ENCODE peak calls at places on chromosome 14, in ten cellular contexts. I, A, J, O, T, S, M, Q, X and D are unnamed samples. For H3K4me1, the result is how much of the 10 kb centered on the place peaks cover.

GRCh38 chr14:50929506-50929905 is 14.8 kb downstream of the PYGL start:
- DNase-seq in S (no peak), O (no peak), M (no peak), Q (no peak), J (no peak), T (no peak), I (no peak), A (no peak), X (no peak), D (no peak)

GRCh38 chr14:56630707-56631106 is 51.1 kb downstream of the TMEM260 start:
- DNase-seq in T (no peak), O (no peak), S (no peak), A (no peak), I (no peak), J (no peak), Q (no peak), X (no peak), M (no peak), D (no peak)

GRCh38 chr14:33364536-33364935 is 425.9 kb downstream of the NPAS3 start:
- DNase-seq in M (no peak), X (no peak), S (no peak), T (no peak), I (no peak), J (no peak), A (no peak), Q (no peak), O (no peak), D (no peak)

GRCh38 chr14:101876539-101876938 is 87.8 kb upstream of the DYNC1H1 start:
- DNase-seq in Q (peak), S (peak), A (peak), I (peak), O (no peak), J (peak), X (peak), M (no peak), T (peak), D (peak)

GRCh38 chr14:74109369-74109768 is 24.6 kb downstream of the LIN52 start:
- DNase-seq in X (no peak), M (no peak), J (no peak), S (no peak), I (no peak), A (no peak), O (no peak), Q (no peak), T (no peak), D (no peak)

GRCh38 chr14:34913619-34914018 is 38.5 kb upstream of the BAZ1A start:
- DNase-seq in A (no peak), M (no peak), X (no peak), I (no peak), O (no peak), Q (no peak), T (no peak), S (no peak), J (no peak), D (no peak)

GRCh38 chr14:21724115-21724973 is 50.7 kb upstream of the OR4E1 start:
- DNase-seq in A (no peak), S (no peak), J (no peak), M (no peak), O (no peak), X (no peak), T (no peak), Q (no peak), I (no peak), D (no peak)

GRCh38 chr14:76204436-76205230 is 52.9 kb downstream of the GPATCH2L start:
- DNase-seq in O (no peak), I (no peak), M (no peak), T (no peak), X (no peak), J (no peak), A (no peak), S (no peak), Q (no peak), D (no peak)

GRCh38 chr14:65321370-65321875 is 91.1 kb upstream of the FUT8 start:
- DNase-seq in I (no peak), T (no peak), O (no peak), M (no peak), A (no peak), X (no peak), Q (peak), J (no peak), S (no peak), D (no peak)

GRCh38 chr14:59274991-59275391 is 86.5 kb downstream of the DAAM1 start:
- DNase-seq in S (no peak), T (no peak), O (no peak), M (no peak), J (no peak), X (no peak), I (no peak), Q (peak), A (peak), D (no peak)

GRCh38 chr14:52068741-52069616 is at the start of gene NID2:
- DNase-seq in J (peak), I (peak), O (peak), T (peak), X (peak), A (peak), Q (no peak), S (peak), M (peak), D (peak)

GRCh38 chr14:79972230-79972629 is 239.1 kb downstream of the DIO2 start:
- DNase-seq in Q (no peak), T (no peak), X (no peak), J (no peak), A (no peak), I (no peak), S (no peak), O (no peak), M (no peak), D (no peak)

GRCh38 chr14:89025581-89026236 is 201.3 kb downstream of the TTC8 start:
- DNase-seq in O (no peak), I (no peak), S (no peak), J (no peak), T (no peak), Q (no peak), X (no peak), M (no peak), A (no peak), D (peak)

GRCh38 chr14:55884819-55885218 is 233.4 kb upstream of the PELI2 start:
- DNase-seq in T (no peak), I (no peak), S (no peak), M (no peak), X (no peak), J (no peak), O (no peak), Q (no peak), A (no peak), D (no peak)

GRCh38 chr14:69695664-69696527 is 71.0 kb upstream of the SRSF5 start:
- DNase-seq in O (no peak), Q (no peak), J (no peak), T (peak), X (no peak), A (peak), M (no peak), S (peak), I (peak), D (no peak)

GRCh38 chr14:69692542-69693053 is 74.3 kb upstream of the SRSF5 start:
- DNase-seq in A (no peak), Q (no peak), M (no peak), X (no peak), S (no peak), T (no peak), O (no peak), J (no peak), I (no peak), D (no peak)

GRCh38 chr14:69693145-69693544 is 73.8 kb upstream of the SRSF5 start:
- DNase-seq in X (no peak), O (no peak), M (no peak), A (peak), T (no peak), Q (no peak), I (peak), S (peak), J (no peak), D (no peak)

GRCh38 chr14:69694730-69695663 is 71.9 kb upstream of the SRSF5 start:
- DNase-seq in T (no peak), O (no peak), S (no peak), M (no peak), X (no peak), J (no peak), A (peak), I (no peak), Q (no peak), D (no peak)

DNA sequence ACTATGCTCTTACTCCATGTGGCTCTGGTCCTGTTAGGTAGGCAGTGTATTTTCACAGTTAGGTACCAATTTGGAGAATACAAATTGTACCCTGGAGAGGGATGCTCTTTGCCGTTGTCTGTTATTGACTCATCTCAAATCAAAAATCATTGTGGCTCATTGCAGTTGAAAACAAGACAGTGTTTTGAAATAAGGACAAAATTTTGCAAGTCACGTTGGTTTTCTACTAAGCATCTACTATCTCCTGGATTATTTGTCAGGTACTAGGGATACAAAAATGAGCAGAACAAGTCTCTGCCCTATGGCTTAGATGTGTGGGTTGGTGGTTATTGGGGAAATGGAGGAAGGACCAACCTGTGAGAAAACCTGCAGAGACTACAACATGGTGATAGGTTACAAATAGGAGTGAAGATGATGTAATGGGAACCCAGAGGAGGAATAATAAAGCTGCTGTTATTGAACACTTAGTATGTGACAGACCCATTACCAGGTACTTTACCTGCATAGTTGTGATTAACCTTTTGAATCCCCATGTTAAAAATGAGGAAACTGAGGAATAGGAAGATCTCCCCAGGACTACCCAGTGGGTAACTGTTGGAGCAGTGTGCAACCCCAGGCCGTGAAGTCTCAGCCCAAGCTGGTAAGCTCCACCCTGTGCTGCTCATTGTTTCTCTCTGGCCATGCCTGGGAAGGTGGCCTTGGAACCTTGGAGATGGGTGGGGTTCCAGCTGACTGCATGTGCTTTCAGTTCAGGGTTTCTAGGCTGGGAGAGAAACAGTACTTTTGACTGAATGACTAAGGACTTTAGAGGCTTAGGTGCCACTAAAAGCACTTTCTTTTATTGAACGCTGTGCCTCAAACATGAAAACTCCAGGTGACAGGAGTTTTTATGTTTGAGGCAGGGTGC is 72.9 kb upstream of the SRSF5 start:
- DNase-seq in I (peak), O (peak), S (peak), J (no peak), M (no peak), Q (no peak), T (no peak), X (no peak), A (peak), D (no peak)
- TF ChIP-seq EP300 in I (no peak), O (no peak), S (no peak), J (no peak), M (no peak), Q (no peak), T (no peak), X (no peak), A (no peak), D (no peak)

DNA sequence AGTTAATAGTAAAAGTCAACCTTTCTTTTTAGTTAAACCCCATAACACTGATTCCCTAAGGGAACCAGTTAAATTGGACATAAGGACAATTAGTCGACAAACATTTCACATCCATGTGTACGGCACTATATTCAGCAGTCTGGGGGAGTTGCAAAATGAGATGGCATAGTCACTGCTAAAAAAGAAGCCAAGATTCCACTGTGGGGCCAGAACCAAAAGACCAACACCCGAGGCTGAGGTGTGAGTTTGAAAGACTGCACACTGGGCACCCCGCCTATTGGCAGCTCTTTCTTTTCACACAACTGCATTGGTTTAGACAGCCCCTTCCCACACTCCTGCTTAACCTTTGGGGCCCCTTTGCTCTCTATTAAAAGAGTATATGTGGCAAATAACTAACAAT is 16.7 kb downstream of the SETD3 start:
- DNase-seq in A (no peak), Q (no peak), M (no peak), S (no peak), O (no peak), T (no peak), J (no peak), I (no peak), X (no peak), D (no peak)
- H3K4me1 ChIP-seq in A (under half), Q (under half), M (under half), S (under half), O (half or more), T (under half), J (under half), I (under half), X (under half), D (under half)

GRCh38 chr14:23537351-23538048 is 14.1 kb downstream of the ZFHX2 start:
- DNase-seq in I (no peak), Q (no peak), T (no peak), S (no peak), X (no peak), M (no peak), O (no peak), J (no peak), A (no peak), D (no peak)

GRCh38 chr14:23539867-23540469 is 11.6 kb downstream of the ZFHX2 start:
- DNase-seq in Q (no peak), I (no peak), J (no peak), M (no peak), S (no peak), A (no peak), O (no peak), X (no peak), T (no peak), D (no peak)

GRCh38 chr14:23538785-23539184 is 12.8 kb downstream of the ZFHX2 start:
- DNase-seq in T (no peak), Q (no peak), A (no peak), S (no peak), X (no peak), I (no peak), O (no peak), J (no peak), M (no peak), D (no peak)

GRCh38 chr14:23538049-23538718 is 13.4 kb downstream of the ZFHX2 start:
- DNase-seq in O (no peak), Q (no peak), A (no peak), S (no peak), X (no peak), T (no peak), M (no peak), J (no peak), I (no peak), D (no peak)

DNA sequence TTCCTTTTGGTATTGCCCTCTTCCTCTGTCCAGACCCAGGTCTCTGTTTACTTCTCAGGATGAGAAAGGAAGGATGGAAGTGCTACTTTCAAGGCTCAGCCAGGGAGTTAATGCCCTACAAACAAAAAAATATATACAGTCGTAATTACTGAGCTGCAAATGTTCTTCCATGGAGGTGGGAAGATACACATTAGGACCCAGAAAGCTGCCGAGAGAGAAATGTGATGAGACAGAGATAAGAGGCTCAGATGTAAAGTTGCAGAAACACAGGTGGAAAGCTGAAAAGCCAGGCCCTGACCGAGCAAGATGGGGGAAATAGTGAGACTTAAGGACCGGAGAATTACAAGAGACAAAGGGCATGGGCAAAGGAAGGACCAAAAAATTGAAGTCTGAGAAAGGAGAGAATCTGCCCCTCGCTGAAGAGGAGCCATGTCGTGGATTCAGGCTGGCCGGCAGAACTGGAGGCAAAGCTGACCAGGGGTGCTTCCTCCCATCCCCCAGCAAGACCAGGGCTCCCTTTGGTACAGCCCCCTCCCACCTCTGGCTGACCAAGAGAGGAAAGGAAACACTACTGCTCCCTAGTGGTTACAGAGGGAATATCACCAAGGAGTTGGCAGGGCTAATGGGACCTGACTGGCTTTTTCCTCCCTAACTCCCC is 12.2 kb downstream of the ZFHX2 start:
- DNase-seq in S (no peak), O (peak), J (no peak), M (peak), X (no peak), Q (no peak), T (peak), I (no peak), A (no peak), D (no peak)
- H3K4me3 ChIP-seq in S (no peak), O (no peak), J (no peak), M (no peak), X (no peak), Q (no peak), T (no peak), I (no peak), A (no peak), D (no peak)

DNA sequence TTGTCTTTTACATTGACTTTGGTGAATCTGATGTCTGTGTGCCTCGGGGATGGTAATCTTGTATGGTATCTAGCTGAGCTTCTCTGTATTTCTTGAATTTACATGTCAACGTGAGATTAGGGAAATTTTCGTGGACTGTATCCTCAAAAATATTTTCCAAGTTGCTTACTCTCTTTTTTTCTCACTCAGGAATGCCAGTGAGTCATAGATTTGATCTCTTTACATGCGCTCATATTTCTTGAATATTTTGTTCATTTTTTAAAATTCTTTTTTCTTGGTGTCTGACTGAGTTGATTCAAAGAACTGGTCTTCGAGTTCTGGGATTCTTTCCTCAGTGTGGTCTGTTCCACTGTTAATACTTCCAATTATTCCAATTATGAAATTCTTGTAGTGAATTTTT is 207.7 kb downstream of the RAD51B start:
- DNase-seq in T (no peak), Q (no peak), M (no peak), J (no peak), I (no peak), O (no peak), S (no peak), X (no peak), A (no peak), D (no peak)
- TF ChIP-seq EP300 in T (no peak), Q (no peak), M (no peak), J (no peak), I (no peak), O (no peak), S (no peak), X (no peak), A (no peak), D (no peak)

DNA sequence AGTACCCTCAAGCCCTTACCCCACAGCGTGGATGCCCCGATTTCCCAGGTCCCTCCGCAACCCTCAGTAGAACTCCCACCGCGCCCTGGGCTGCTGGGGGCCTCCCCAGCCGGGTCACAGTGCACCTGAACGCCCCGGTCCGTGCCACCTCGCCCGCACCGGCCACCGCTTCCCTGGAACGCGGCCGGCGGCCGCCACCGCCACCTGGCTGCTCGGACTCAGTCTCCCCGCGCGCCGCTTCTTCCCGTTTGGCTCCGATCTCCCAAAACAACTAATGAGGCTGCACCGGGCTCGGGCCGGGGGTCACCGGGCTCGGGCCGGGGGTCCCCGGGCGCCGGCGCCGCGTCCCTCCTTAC is 1.0 kb downstream of the ITPK1 start:
- DNase-seq in O (no peak), X (no peak), A (peak), Q (no peak), I (peak), M (no peak), J (no peak), T (no peak), S (peak), D (no peak)
- H3K4me1 ChIP-seq in O (under half), X (under half), A (under half), Q (under half), I (under half), M (under half), J (half or more), T (under half), S (under half), D (under half)

GRCh38 chr14:49598479-49599301 is at the start of gene LRR1:
- DNase-seq in Q (peak), S (peak), X (peak), M (peak), O (peak), I (peak), A (peak), J (peak), T (peak), D (peak)
- H3K4me3 ChIP-seq in Q (peak), S (peak), X (peak), M (peak), O (peak), I (peak), A (peak), J (peak), T (peak), D (peak)